ENCODE peak calls at places on chromosomes 12 and 14, in six cellular contexts. One of them, this sample, is unnamed.

GRCh38 chr14:67764496-67764895 is 51.9 kb downstream of the ZFYVE26 start:
- DNase-seq in LoVo: peak
- DNase-seq in left lobe of liver: no peak
- DNase-seq in mucosa of gallbladder: no peak
- DNase-seq in HEK293T: no peak
- DNase-seq in dermis microvascular lymphatic vessel endothelial cell: no peak
- DNase-seq in this sample: no peak

GRCh38 chr14:22194669-22195068 is 394.4 kb downstream of the DAD1 start:
- DNase-seq in LoVo: no peak
- DNase-seq in left lobe of liver: no peak
- DNase-seq in mucosa of gallbladder: no peak
- DNase-seq in HEK293T: no peak
- DNase-seq in dermis microvascular lymphatic vessel endothelial cell: no peak
- DNase-seq in this sample: no peak

GRCh38 chr12:6267007-6267721 is 43.3 kb upstream of the PLEKHG6 start:
- DNase-seq in LoVo: no peak
- DNase-seq in left lobe of liver: no peak
- DNase-seq in mucosa of gallbladder: no peak
- DNase-seq in HEK293T: no peak
- DNase-seq in dermis microvascular lymphatic vessel endothelial cell: no peak
- DNase-seq in this sample: no peak

GRCh38 chr12:108757842-108758241 is 26.5 kb upstream of the CORO1C start:
- DNase-seq in LoVo: no peak
- DNase-seq in left lobe of liver: no peak
- DNase-seq in mucosa of gallbladder: no peak
- DNase-seq in HEK293T: no peak
- DNase-seq in dermis microvascular lymphatic vessel endothelial cell: no peak
- DNase-seq in this sample: no peak

GRCh38 chr14:61696753-61697318 is 1.5 kb downstream of the HIF1A start:
- DNase-seq in LoVo: no peak
- DNase-seq in left lobe of liver: no peak
- DNase-seq in mucosa of gallbladder: no peak
- DNase-seq in HEK293T: no peak
- DNase-seq in dermis microvascular lymphatic vessel endothelial cell: no peak
- DNase-seq in this sample: no peak

GRCh38 chr14:93332032-93332852 is 594 bp downstream of the BTBD7 start:
- DNase-seq in LoVo: peak
- DNase-seq in left lobe of liver: peak
- DNase-seq in mucosa of gallbladder: no peak
- DNase-seq in HEK293T: peak
- DNase-seq in dermis microvascular lymphatic vessel endothelial cell: peak
- DNase-seq in this sample: no peak

GRCh38 chr14:61321385-61322010 is at the start of gene PRKCH:
- DNase-seq in LoVo: peak
- DNase-seq in left lobe of liver: peak
- DNase-seq in mucosa of gallbladder: peak
- DNase-seq in HEK293T: peak
- DNase-seq in dermis microvascular lymphatic vessel endothelial cell: peak
- DNase-seq in this sample: no peak

GRCh38 chr12:24625103-24625502 is 323.8 kb downstream of the BCAT1 start:
- DNase-seq in LoVo: no peak
- DNase-seq in left lobe of liver: no peak
- DNase-seq in mucosa of gallbladder: no peak
- DNase-seq in HEK293T: no peak
- DNase-seq in dermis microvascular lymphatic vessel endothelial cell: no peak
- DNase-seq in this sample: no peak

GRCh38 chr12:96831346-96831745 is 75.7 kb upstream of the NEDD1 start:
- DNase-seq in LoVo: no peak
- DNase-seq in left lobe of liver: no peak
- DNase-seq in mucosa of gallbladder: no peak
- DNase-seq in HEK293T: no peak
- DNase-seq in dermis microvascular lymphatic vessel endothelial cell: no peak
- DNase-seq in this sample: no peak

GRCh38 chr12:101813117-101813516 is 17.6 kb downstream of the GNPTAB start:
- DNase-seq in LoVo: no peak
- DNase-seq in left lobe of liver: no peak
- DNase-seq in mucosa of gallbladder: no peak
- DNase-seq in HEK293T: no peak
- DNase-seq in dermis microvascular lymphatic vessel endothelial cell: no peak
- DNase-seq in this sample: no peak

GRCh38 chr12:33588082-33588712 is 148.6 kb upstream of the SYT10 start:
- DNase-seq in LoVo: no peak
- DNase-seq in left lobe of liver: no peak
- DNase-seq in mucosa of gallbladder: peak
- DNase-seq in HEK293T: no peak
- DNase-seq in dermis microvascular lymphatic vessel endothelial cell: no peak
- DNase-seq in this sample: peak

GRCh38 chr14:56555921-56556570 is 23.6 kb upstream of the TMEM260 start:
- DNase-seq in LoVo: peak
- DNase-seq in left lobe of liver: no peak
- DNase-seq in mucosa of gallbladder: no peak
- DNase-seq in HEK293T: peak
- DNase-seq in dermis microvascular lymphatic vessel endothelial cell: peak
- DNase-seq in this sample: no peak

GRCh38 chr12:107319536-107320030 is 226.2 kb upstream of the CRY1 start:
- DNase-seq in LoVo: no peak
- DNase-seq in left lobe of liver: no peak
- DNase-seq in mucosa of gallbladder: no peak
- DNase-seq in HEK293T: peak
- DNase-seq in dermis microvascular lymphatic vessel endothelial cell: peak
- DNase-seq in this sample: no peak

GRCh38 chr12:15601210-15601800 is 187.9 kb downstream of the EPS8 start:
- DNase-seq in LoVo: peak
- DNase-seq in left lobe of liver: no peak
- DNase-seq in mucosa of gallbladder: no peak
- DNase-seq in HEK293T: no peak
- DNase-seq in dermis microvascular lymphatic vessel endothelial cell: no peak
- DNase-seq in this sample: peak

GRCh38 chr12:70400124-70400523 is 34.0 kb downstream of the KCNMB4 start:
- DNase-seq in LoVo: no peak
- DNase-seq in left lobe of liver: no peak
- DNase-seq in mucosa of gallbladder: no peak
- DNase-seq in HEK293T: no peak
- DNase-seq in dermis microvascular lymphatic vessel endothelial cell: no peak
- DNase-seq in this sample: no peak

GRCh38 chr12:58557156-58557555 is 363.1 kb downstream of the LRIG3 start:
- DNase-seq in LoVo: no peak
- DNase-seq in left lobe of liver: no peak
- DNase-seq in mucosa of gallbladder: no peak
- DNase-seq in HEK293T: no peak
- DNase-seq in dermis microvascular lymphatic vessel endothelial cell: peak
- DNase-seq in this sample: no peak

GRCh38 chr12:116426391-116427136 is 132.6 kb upstream of the MAP1LC3B2 start:
- DNase-seq in LoVo: peak
- DNase-seq in left lobe of liver: no peak
- DNase-seq in mucosa of gallbladder: peak
- DNase-seq in HEK293T: peak
- DNase-seq in dermis microvascular lymphatic vessel endothelial cell: peak
- DNase-seq in this sample: peak

GRCh38 chr12:120649442-120650248 is 9.2 kb downstream of the CABP1 start:
- DNase-seq in LoVo: no peak
- DNase-seq in left lobe of liver: no peak
- DNase-seq in mucosa of gallbladder: no peak
- DNase-seq in HEK293T: no peak
- DNase-seq in dermis microvascular lymphatic vessel endothelial cell: no peak
- DNase-seq in this sample: no peak

GRCh38 chr12:130044991-130045621 is 117.2 kb upstream of the FZD10 start:
- DNase-seq in LoVo: no peak
- DNase-seq in left lobe of liver: peak
- DNase-seq in mucosa of gallbladder: no peak
- DNase-seq in HEK293T: no peak
- DNase-seq in dermis microvascular lymphatic vessel endothelial cell: no peak
- DNase-seq in this sample: no peak

GRCh38 chr12:124296916-124297351 is 2.0 kb downstream of the RFLNA start:
- DNase-seq in LoVo: no peak
- DNase-seq in left lobe of liver: no peak
- DNase-seq in mucosa of gallbladder: no peak
- DNase-seq in HEK293T: no peak
- DNase-seq in dermis microvascular lymphatic vessel endothelial cell: no peak
- DNase-seq in this sample: no peak

GRCh38 chr12:108231109-108231905 is 102.2 kb downstream of the WSCD2 start:
- DNase-seq in LoVo: no peak
- DNase-seq in left lobe of liver: no peak
- DNase-seq in mucosa of gallbladder: no peak
- DNase-seq in HEK293T: no peak
- DNase-seq in dermis microvascular lymphatic vessel endothelial cell: no peak
- DNase-seq in this sample: no peak

GRCh38 chr14:103984196-103984595 is 41.9 kb upstream of the RD3L start:
- DNase-seq in LoVo: no peak
- DNase-seq in left lobe of liver: no peak
- DNase-seq in mucosa of gallbladder: no peak
- DNase-seq in HEK293T: no peak
- DNase-seq in dermis microvascular lymphatic vessel endothelial cell: no peak
- DNase-seq in this sample: no peak

GRCh38 chr12:118680361-118680963 is 300.9 kb upstream of the SRRM4 start:
- DNase-seq in LoVo: peak
- DNase-seq in left lobe of liver: no peak
- DNase-seq in mucosa of gallbladder: peak
- DNase-seq in HEK293T: no peak
- DNase-seq in dermis microvascular lymphatic vessel endothelial cell: no peak
- DNase-seq in this sample: no peak

GRCh38 chr14:72699852-72700257 is 194.0 kb downstream of the DPF3 start:
- DNase-seq in LoVo: no peak
- DNase-seq in left lobe of liver: no peak
- DNase-seq in mucosa of gallbladder: no peak
- DNase-seq in HEK293T: no peak
- DNase-seq in dermis microvascular lymphatic vessel endothelial cell: no peak
- DNase-seq in this sample: peak

GRCh38 chr12:75257510-75257909 is 47.9 kb upstream of the KCNC2 start:
- DNase-seq in LoVo: no peak
- DNase-seq in left lobe of liver: no peak
- DNase-seq in mucosa of gallbladder: no peak
- DNase-seq in HEK293T: no peak
- DNase-seq in dermis microvascular lymphatic vessel endothelial cell: no peak
- DNase-seq in this sample: no peak

GRCh38 chr14:70666364-70666691 is 24.6 kb downstream of the TTC9 start:
- DNase-seq in LoVo: peak
- DNase-seq in left lobe of liver: no peak
- DNase-seq in mucosa of gallbladder: no peak
- DNase-seq in HEK293T: no peak
- DNase-seq in dermis microvascular lymphatic vessel endothelial cell: no peak
- DNase-seq in this sample: peak

GRCh38 chr12:128068211-128068610 is 198.8 kb upstream of the TMEM132C start:
- DNase-seq in LoVo: no peak
- DNase-seq in left lobe of liver: no peak
- DNase-seq in mucosa of gallbladder: no peak
- DNase-seq in HEK293T: no peak
- DNase-seq in dermis microvascular lymphatic vessel endothelial cell: no peak
- DNase-seq in this sample: no peak

GRCh38 chr12:78684419-78684818 is 180.2 kb upstream of the SYT1 start:
- DNase-seq in LoVo: no peak
- DNase-seq in left lobe of liver: no peak
- DNase-seq in mucosa of gallbladder: no peak
- DNase-seq in HEK293T: no peak
- DNase-seq in dermis microvascular lymphatic vessel endothelial cell: peak
- DNase-seq in this sample: no peak

GRCh38 chr14:29085546-29085945 is 319.0 kb downstream of the FOXG1 start:
- DNase-seq in LoVo: peak
- DNase-seq in left lobe of liver: no peak
- DNase-seq in mucosa of gallbladder: no peak
- DNase-seq in HEK293T: peak
- DNase-seq in dermis microvascular lymphatic vessel endothelial cell: peak
- DNase-seq in this sample: no peak

GRCh38 chr12:118150625-118151024 is 14.7 kb downstream of the PEBP1 start:
- DNase-seq in LoVo: no peak
- DNase-seq in left lobe of liver: no peak
- DNase-seq in mucosa of gallbladder: no peak
- DNase-seq in HEK293T: no peak
- DNase-seq in dermis microvascular lymphatic vessel endothelial cell: no peak
- DNase-seq in this sample: no peak

GRCh38 chr12:45402288-45402687 is 186.4 kb downstream of the ANO6 start:
- DNase-seq in LoVo: no peak
- DNase-seq in left lobe of liver: no peak
- DNase-seq in mucosa of gallbladder: no peak
- DNase-seq in HEK293T: no peak
- DNase-seq in dermis microvascular lymphatic vessel endothelial cell: no peak
- DNase-seq in this sample: no peak

GRCh38 chr12:131499160-131499863 is 211.6 kb upstream of the SFSWAP start:
- DNase-seq in LoVo: no peak
- DNase-seq in left lobe of liver: peak
- DNase-seq in mucosa of gallbladder: no peak
- DNase-seq in HEK293T: no peak
- DNase-seq in dermis microvascular lymphatic vessel endothelial cell: no peak
- DNase-seq in this sample: no peak

GRCh38 chr14:48553443-48553842 is 878.0 kb upstream of the MDGA2 start:
- DNase-seq in LoVo: no peak
- DNase-seq in left lobe of liver: no peak
- DNase-seq in mucosa of gallbladder: no peak
- DNase-seq in HEK293T: no peak
- DNase-seq in dermis microvascular lymphatic vessel endothelial cell: no peak
- DNase-seq in this sample: no peak